ENCODE peak calls at places on chromosomes 4 and X, in four cellular contexts. One of them, this sample, is unnamed.

GRCh38 chr4:74531952-74532794 is 87.2 kb downstream of the AREG start:
- DNase-seq in lung: no peak
- DNase-seq in fibroblast of pulmonary artery: peak; percentile 96
- DNase-seq in tibial artery: no peak
- DNase-seq in this sample: peak; percentile 20

GRCh38 chr4:88705805-88706518 is 8.3 kb upstream of the NAP1L5 start:
- DNase-seq in lung: no peak
- DNase-seq in fibroblast of pulmonary artery: peak; percentile 44
- DNase-seq in tibial artery: no peak
- DNase-seq in this sample: no peak

GRCh38 chr4:85842540-85842939 is 367.6 kb downstream of the ARHGAP24 start:
- DNase-seq in lung: no peak
- DNase-seq in fibroblast of pulmonary artery: peak; percentile 38
- DNase-seq in tibial artery: peak; percentile 58
- DNase-seq in this sample: no peak

GRCh38 chr4:149709640-149710039 is 106.0 kb downstream of the IQCM start:
- DNase-seq in lung: no peak
- DNase-seq in fibroblast of pulmonary artery: no peak
- DNase-seq in tibial artery: no peak
- DNase-seq in this sample: no peak

GRCh38 chr4:93649828-93650227 is 178.7 kb upstream of the ATOH1 start:
- DNase-seq in lung: no peak
- DNase-seq in fibroblast of pulmonary artery: no peak
- DNase-seq in tibial artery: no peak
- DNase-seq in this sample: no peak

GRCh38 chr4:81807927-81808672 is 336.4 kb upstream of the RASGEF1B start:
- DNase-seq in lung: no peak
- DNase-seq in fibroblast of pulmonary artery: peak; percentile 3
- DNase-seq in tibial artery: no peak
- DNase-seq in this sample: no peak

GRCh38 chr4:54233697-54234496 is 4.8 kb downstream of the PDGFRA start:
- DNase-seq in lung: peak; percentile 74
- DNase-seq in fibroblast of pulmonary artery: peak; percentile 91
- DNase-seq in tibial artery: peak; percentile 77
- DNase-seq in this sample: peak; percentile 81

GRCh38 chr4:66055999-66056398 is 385.7 kb upstream of the EPHA5 start:
- DNase-seq in lung: no peak
- DNase-seq in fibroblast of pulmonary artery: no peak
- DNase-seq in tibial artery: no peak
- DNase-seq in this sample: no peak

GRCh38 chrX:15215366-15215765 is 54.5 kb downstream of the ASB9 start:
- DNase-seq in lung: no peak
- DNase-seq in fibroblast of pulmonary artery: no peak
- DNase-seq in tibial artery: no peak
- DNase-seq in this sample: no peak

GRCh38 chrX:133859860-133860259 is 125.5 kb downstream of the GPC3 start:
- DNase-seq in lung: no peak
- DNase-seq in fibroblast of pulmonary artery: peak; percentile 67
- DNase-seq in tibial artery: peak; percentile 41
- DNase-seq in this sample: no peak

GRCh38 chr4:139907001-139907809 is 241.6 kb downstream of the MGST2 start:
- DNase-seq in lung: no peak
- DNase-seq in fibroblast of pulmonary artery: no peak
- DNase-seq in tibial artery: no peak
- DNase-seq in this sample: no peak

GRCh38 chr4:184231573-184231972 is 13.9 kb upstream of the ENPP6 start:
- DNase-seq in lung: no peak
- DNase-seq in fibroblast of pulmonary artery: no peak
- DNase-seq in tibial artery: no peak
- DNase-seq in this sample: no peak

GRCh38 chrX:40651620-40652223 is 4.4 kb upstream of the CXorf38 start:
- DNase-seq in lung: peak; percentile 72
- DNase-seq in fibroblast of pulmonary artery: peak; percentile 72
- DNase-seq in tibial artery: peak; percentile 63
- DNase-seq in this sample: peak; percentile 17

GRCh38 chr4:11698846-11699590 is 270.3 kb upstream of the HS3ST1 start:
- DNase-seq in lung: no peak
- DNase-seq in fibroblast of pulmonary artery: peak; percentile 60
- DNase-seq in tibial artery: no peak
- DNase-seq in this sample: no peak

GRCh38 chrX:119105826-119106225 is 21.8 kb downstream of the KIAA1210 start:
- DNase-seq in lung: no peak
- DNase-seq in fibroblast of pulmonary artery: peak; percentile 14
- DNase-seq in tibial artery: no peak
- DNase-seq in this sample: no peak

GRCh38 chr4:100742045-100742444 is 224.2 kb upstream of the EMCN start:
- DNase-seq in lung: no peak
- DNase-seq in fibroblast of pulmonary artery: peak; percentile 81
- DNase-seq in tibial artery: no peak
- DNase-seq in this sample: no peak

GRCh38 chrX:108584617-108585211 is 145.1 kb downstream of the COL4A5 start:
- DNase-seq in lung: no peak
- DNase-seq in fibroblast of pulmonary artery: peak; percentile 20
- DNase-seq in tibial artery: no peak
- DNase-seq in this sample: no peak

GRCh38 chr4:125316391-125316780 is 1.6 kb downstream of the FAT4 start:
- DNase-seq in lung: peak; percentile 49
- DNase-seq in fibroblast of pulmonary artery: peak; percentile 45
- DNase-seq in tibial artery: peak; percentile 51
- DNase-seq in this sample: peak; percentile 12

DNA sequence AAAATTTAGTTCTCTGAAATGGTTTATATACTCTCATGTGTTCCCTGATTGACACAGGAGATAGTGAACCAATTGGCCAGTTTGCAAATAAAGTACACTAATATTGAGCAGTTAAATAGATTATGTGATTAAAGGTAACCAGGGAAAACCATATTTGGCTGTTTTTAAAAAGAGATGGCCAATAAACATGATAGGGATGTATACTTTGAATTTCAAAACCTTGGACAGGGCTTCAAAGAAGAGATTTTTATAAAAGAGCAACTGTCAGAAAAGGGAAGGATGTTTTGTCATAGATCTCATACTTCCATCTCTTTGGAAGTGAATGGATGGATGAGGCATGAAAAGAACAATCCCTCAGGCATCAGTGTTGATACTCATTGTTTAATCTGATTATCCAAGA is 825.3 kb downstream of the STIM2 start:
- DNase-seq in lung: no peak
- DNase-seq in fibroblast of pulmonary artery: no peak
- DNase-seq in tibial artery: no peak
- DNase-seq in this sample: no peak
- TF ChIP-seq CTCF in lung: no peak
- TF ChIP-seq CTCF in fibroblast of pulmonary artery: no peak
- TF ChIP-seq CTCF in tibial artery: no peak
- TF ChIP-seq CTCF in this sample: no peak

DNA sequence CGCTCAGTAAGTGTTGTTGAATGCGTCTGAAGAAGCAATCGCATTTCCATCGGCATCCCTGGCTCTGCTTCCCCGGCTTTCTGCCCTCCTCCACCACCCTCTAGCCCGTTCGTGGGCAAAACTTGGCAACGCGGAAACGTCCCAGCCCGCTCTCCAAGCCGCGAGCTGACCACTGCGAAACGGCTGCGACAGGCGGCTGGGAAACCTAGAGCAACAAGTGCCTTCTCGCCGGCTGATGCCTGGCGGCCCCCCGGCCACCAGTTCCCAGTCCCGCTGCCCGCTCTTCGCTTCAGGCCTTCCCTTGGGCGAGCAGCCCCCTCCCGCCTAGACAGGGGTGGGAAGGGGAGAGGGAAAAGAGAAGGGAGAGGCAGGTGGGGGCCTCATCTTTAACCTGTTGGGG is 837 bp downstream of the CITED1 start:
- DNase-seq in lung: no peak
- DNase-seq in fibroblast of pulmonary artery: no peak
- DNase-seq in tibial artery: no peak
- DNase-seq in this sample: no peak
- TF ChIP-seq CTCF in lung: no peak
- TF ChIP-seq CTCF in fibroblast of pulmonary artery: no peak
- TF ChIP-seq CTCF in tibial artery: no peak
- TF ChIP-seq CTCF in this sample: no peak

GRCh38 chr4:39699676-39700409 is 1.9 kb downstream of the UBE2K start:
- DNase-seq in lung: no peak
- DNase-seq in fibroblast of pulmonary artery: peak; percentile 36
- DNase-seq in tibial artery: no peak
- DNase-seq in this sample: no peak

GRCh38 chr4:39702716-39703115 is 4.8 kb downstream of the UBE2K start:
- DNase-seq in lung: no peak
- DNase-seq in fibroblast of pulmonary artery: no peak
- DNase-seq in tibial artery: no peak
- DNase-seq in this sample: no peak

GRCh38 chr4:39700500-39700899 is 2.6 kb downstream of the UBE2K start:
- DNase-seq in lung: no peak
- DNase-seq in fibroblast of pulmonary artery: no peak
- DNase-seq in tibial artery: no peak
- DNase-seq in this sample: no peak

GRCh38 chr4:39698424-39699009 is 581 bp downstream of the UBE2K start:
- DNase-seq in lung: peak; percentile 54
- DNase-seq in fibroblast of pulmonary artery: no peak
- DNase-seq in tibial artery: peak; percentile 44
- DNase-seq in this sample: no peak

GRCh38 chr4:39697740-39698423 is at the start of gene UBE2K:
- DNase-seq in lung: peak; percentile 84
- DNase-seq in fibroblast of pulmonary artery: peak; percentile 88
- DNase-seq in tibial artery: peak; percentile 80
- DNase-seq in this sample: peak; percentile 95
- TF ChIP-seq CTCF in lung: no peak
- TF ChIP-seq CTCF in fibroblast of pulmonary artery: no peak
- TF ChIP-seq CTCF in tibial artery: no peak
- TF ChIP-seq CTCF in this sample: no peak

DNA sequence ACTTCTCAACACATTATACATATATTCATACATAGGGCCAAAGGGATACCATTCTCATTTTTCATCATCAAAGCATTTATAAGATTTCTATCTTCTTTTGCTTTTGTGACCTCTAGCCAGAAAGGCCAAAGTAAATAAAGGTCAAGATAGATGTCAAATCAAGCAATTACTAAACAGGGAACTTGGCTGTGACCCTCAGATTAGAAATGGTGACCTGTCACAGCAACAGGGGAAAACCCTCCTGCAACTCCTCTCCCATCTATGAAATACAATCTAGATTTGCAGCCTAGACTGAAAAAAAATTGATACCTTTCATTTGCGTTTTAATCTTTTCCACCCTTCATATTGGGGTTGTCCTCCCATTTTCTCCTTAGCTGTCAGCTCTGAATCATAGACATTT is 225.6 kb upstream of the FAM241A start:
- DNase-seq in lung: no peak
- DNase-seq in fibroblast of pulmonary artery: no peak
- DNase-seq in tibial artery: no peak
- DNase-seq in this sample: no peak
- TF ChIP-seq CTCF in lung: no peak
- TF ChIP-seq CTCF in fibroblast of pulmonary artery: no peak
- TF ChIP-seq CTCF in tibial artery: no peak
- TF ChIP-seq CTCF in this sample: no peak

GRCh38 chr4:156677136-156677535 is 294.5 kb downstream of the PDGFC start:
- DNase-seq in lung: no peak
- DNase-seq in fibroblast of pulmonary artery: peak; percentile 65
- DNase-seq in tibial artery: no peak
- DNase-seq in this sample: peak; percentile 4
- TF ChIP-seq CTCF in lung: no peak
- TF ChIP-seq CTCF in fibroblast of pulmonary artery: peak; percentile 43
- TF ChIP-seq CTCF in tibial artery: no peak
- TF ChIP-seq CTCF in this sample: no peak

GRCh38 chrX:35722128-35722527 is 76.0 kb upstream of the MAGEB16 start:
- DNase-seq in lung: no peak
- DNase-seq in fibroblast of pulmonary artery: no peak
- DNase-seq in tibial artery: no peak
- DNase-seq in this sample: no peak

GRCh38 chrX:35728481-35728880 is 69.7 kb upstream of the MAGEB16 start:
- DNase-seq in lung: no peak
- DNase-seq in fibroblast of pulmonary artery: no peak
- DNase-seq in tibial artery: no peak
- DNase-seq in this sample: no peak

GRCh38 chrX:35726176-35726575 is 72.0 kb upstream of the MAGEB16 start:
- DNase-seq in lung: no peak
- DNase-seq in fibroblast of pulmonary artery: peak; percentile 15
- DNase-seq in tibial artery: no peak
- DNase-seq in this sample: no peak
- TF ChIP-seq CTCF in lung: no peak
- TF ChIP-seq CTCF in fibroblast of pulmonary artery: peak; percentile 13
- TF ChIP-seq CTCF in tibial artery: no peak
- TF ChIP-seq CTCF in this sample: no peak

GRCh38 chrX:135572436-135572835 is 52.0 kb downstream of the INTS6L start:
- DNase-seq in lung: no peak
- DNase-seq in fibroblast of pulmonary artery: peak; percentile 5
- DNase-seq in tibial artery: no peak
- DNase-seq in this sample: no peak
- TF ChIP-seq CTCF in lung: no peak
- TF ChIP-seq CTCF in fibroblast of pulmonary artery: peak; percentile 48
- TF ChIP-seq CTCF in tibial artery: peak; percentile 15
- TF ChIP-seq CTCF in this sample: no peak

DNA sequence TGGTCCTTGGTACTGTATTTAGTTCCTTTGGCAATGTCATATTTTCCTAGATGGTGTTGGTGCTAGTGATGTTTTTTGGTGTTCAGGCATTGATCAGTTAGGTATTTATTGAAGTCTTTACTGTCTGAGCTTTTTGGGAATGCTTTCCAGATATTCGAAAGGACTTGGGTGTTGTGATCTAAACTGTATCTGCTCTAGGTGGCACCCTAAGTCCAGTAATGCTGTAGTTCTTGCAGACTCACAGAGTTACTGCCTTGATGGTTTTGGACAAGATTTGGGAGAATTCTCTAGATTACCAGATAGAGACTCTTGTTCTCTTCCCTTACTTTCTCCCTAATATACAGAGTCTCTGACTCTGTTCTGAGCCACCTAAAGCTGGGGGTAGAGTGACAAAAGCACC is 513.6 kb upstream of the PITX2 start:
- DNase-seq in lung: no peak
- DNase-seq in fibroblast of pulmonary artery: peak; percentile 4
- DNase-seq in tibial artery: no peak
- DNase-seq in this sample: no peak
- TF ChIP-seq CTCF in lung: no peak
- TF ChIP-seq CTCF in fibroblast of pulmonary artery: no peak
- TF ChIP-seq CTCF in tibial artery: peak; percentile 12
- TF ChIP-seq CTCF in this sample: no peak

GRCh38 chrX:70292788-70293187 is 2.9 kb downstream of the KIF4A start:
- DNase-seq in lung: no peak
- DNase-seq in fibroblast of pulmonary artery: peak; percentile 16
- DNase-seq in tibial artery: no peak
- DNase-seq in this sample: no peak
- TF ChIP-seq CTCF in lung: no peak
- TF ChIP-seq CTCF in fibroblast of pulmonary artery: no peak
- TF ChIP-seq CTCF in tibial artery: no peak
- TF ChIP-seq CTCF in this sample: no peak

GRCh38 chrX:727738-728621 is 97.4 kb downstream of the SHOX start:
- DNase-seq in lung: no peak
- DNase-seq in fibroblast of pulmonary artery: no peak
- DNase-seq in tibial artery: no peak
- DNase-seq in this sample: no peak
- TF ChIP-seq CTCF in lung: no peak
- TF ChIP-seq CTCF in fibroblast of pulmonary artery: no peak
- TF ChIP-seq CTCF in tibial artery: no peak
- TF ChIP-seq CTCF in this sample: no peak

This sample was measured in GM20000.